ENCODE peak calls at places on chromosomes 2 and 18, in ten cellular contexts. One of them, this sample, is unnamed.
A peak's percentile ranks its signal among the peaks of the same experiment; 100 is the strongest.

GRCh38 chr18:924987-925386 is 20.3 kb downstream of the ADCYAP1 start:
- DNase-seq in RWPE1: no peak
- DNase-seq in neural crest cell: no peak
- DNase-seq in Calu3: no peak
- DNase-seq in GM12864: no peak
- DNase-seq in glutamatergic neuron: no peak
- DNase-seq in fibroblast of lung: no peak
- DNase-seq in K562: no peak
- DNase-seq in fibroblast of villous mesenchyme: no peak
- DNase-seq in heart left ventricle: no peak
- DNase-seq in this sample: no peak

GRCh38 chr2:25586726-25587144 is 86.6 kb downstream of the DTNB start:
- DNase-seq in neural crest cell: no peak
- DNase-seq in RWPE1: no peak
- DNase-seq in fibroblast of villous mesenchyme: peak; percentile 11
- DNase-seq in K562: no peak
- DNase-seq in GM12864: peak; percentile 67
- DNase-seq in heart left ventricle: no peak
- DNase-seq in Calu3: no peak
- DNase-seq in fibroblast of lung: peak; percentile 26
- DNase-seq in glutamatergic neuron: no peak
- DNase-seq in this sample: peak; percentile 57

GRCh38 chr2:131121464-131121863 is 16.3 kb downstream of the PLEKHB2 start:
- DNase-seq in neural crest cell: no peak
- DNase-seq in K562: no peak
- DNase-seq in fibroblast of villous mesenchyme: no peak
- DNase-seq in fibroblast of lung: peak; percentile 60
- DNase-seq in GM12864: no peak
- DNase-seq in RWPE1: no peak
- DNase-seq in glutamatergic neuron: no peak
- DNase-seq in heart left ventricle: no peak
- DNase-seq in Calu3: no peak
- DNase-seq in this sample: no peak

GRCh38 chr2:53813151-53813550 is 26.3 kb downstream of the ERLEC1 start:
- DNase-seq in GM12864: no peak
- DNase-seq in K562: no peak
- DNase-seq in RWPE1: no peak
- DNase-seq in Calu3: no peak
- DNase-seq in fibroblast of villous mesenchyme: no peak
- DNase-seq in fibroblast of lung: no peak
- DNase-seq in glutamatergic neuron: no peak
- DNase-seq in neural crest cell: no peak
- DNase-seq in heart left ventricle: no peak
- DNase-seq in this sample: no peak

GRCh38 chr2:151020411-151020810 is 241.3 kb downstream of the RBM43 start:
- DNase-seq in fibroblast of lung: no peak
- DNase-seq in heart left ventricle: no peak
- DNase-seq in fibroblast of villous mesenchyme: no peak
- DNase-seq in GM12864: peak; percentile 4
- DNase-seq in RWPE1: no peak
- DNase-seq in Calu3: no peak
- DNase-seq in K562: no peak
- DNase-seq in glutamatergic neuron: no peak
- DNase-seq in neural crest cell: no peak
- DNase-seq in this sample: peak; percentile 5

GRCh38 chr18:11178951-11179549 is 29.7 kb upstream of the PIEZO2 start:
- DNase-seq in GM12864: no peak
- DNase-seq in RWPE1: no peak
- DNase-seq in heart left ventricle: peak; percentile 59
- DNase-seq in neural crest cell: no peak
- DNase-seq in fibroblast of villous mesenchyme: peak; percentile 52
- DNase-seq in glutamatergic neuron: no peak
- DNase-seq in fibroblast of lung: peak; percentile 87
- DNase-seq in K562: no peak
- DNase-seq in Calu3: no peak
- DNase-seq in this sample: no peak

GRCh38 chr2:70887550-70888229 is 48.0 kb upstream of the ATP6V1B1 start:
- DNase-seq in neural crest cell: peak; percentile 72
- DNase-seq in GM12864: no peak
- DNase-seq in heart left ventricle: peak; percentile 41
- DNase-seq in fibroblast of villous mesenchyme: no peak
- DNase-seq in fibroblast of lung: no peak
- DNase-seq in K562: peak; percentile 42
- DNase-seq in glutamatergic neuron: peak; percentile 82
- DNase-seq in Calu3: no peak
- DNase-seq in RWPE1: no peak
- DNase-seq in this sample: peak; percentile 30

GRCh38 chr18:32093523-32093922 is 1.8 kb downstream of the RNF138 start:
- DNase-seq in Calu3: no peak
- DNase-seq in GM12864: no peak
- DNase-seq in fibroblast of villous mesenchyme: no peak
- DNase-seq in RWPE1: peak; percentile 7
- DNase-seq in glutamatergic neuron: no peak
- DNase-seq in fibroblast of lung: peak; percentile 12
- DNase-seq in neural crest cell: no peak
- DNase-seq in heart left ventricle: no peak
- DNase-seq in K562: peak; percentile 23
- DNase-seq in this sample: peak; percentile 20

GRCh38 chr2:46991985-46992384 is 76.4 kb upstream of the MCFD2 start:
- DNase-seq in fibroblast of lung: no peak
- DNase-seq in K562: no peak
- DNase-seq in RWPE1: no peak
- DNase-seq in fibroblast of villous mesenchyme: no peak
- DNase-seq in glutamatergic neuron: no peak
- DNase-seq in GM12864: no peak
- DNase-seq in heart left ventricle: no peak
- DNase-seq in neural crest cell: no peak
- DNase-seq in Calu3: no peak
- DNase-seq in this sample: no peak

GRCh38 chr2:46988733-46989481 is 73.3 kb upstream of the MCFD2 start:
- DNase-seq in fibroblast of lung: peak; percentile 13
- DNase-seq in neural crest cell: no peak
- DNase-seq in K562: no peak
- DNase-seq in heart left ventricle: peak; percentile 65
- DNase-seq in fibroblast of villous mesenchyme: no peak
- DNase-seq in glutamatergic neuron: no peak
- DNase-seq in Calu3: no peak
- DNase-seq in GM12864: no peak
- DNase-seq in RWPE1: no peak
- DNase-seq in this sample: no peak

GRCh38 chr2:46988230-46988629 is 72.6 kb upstream of the MCFD2 start:
- DNase-seq in RWPE1: no peak
- DNase-seq in neural crest cell: no peak
- DNase-seq in heart left ventricle: no peak
- DNase-seq in K562: no peak
- DNase-seq in Calu3: no peak
- DNase-seq in GM12864: no peak
- DNase-seq in glutamatergic neuron: no peak
- DNase-seq in fibroblast of lung: no peak
- DNase-seq in fibroblast of villous mesenchyme: no peak
- DNase-seq in this sample: no peak

GRCh38 chr2:46990231-46990588 is 74.6 kb upstream of the MCFD2 start:
- DNase-seq in fibroblast of lung: no peak
- DNase-seq in RWPE1: no peak
- DNase-seq in K562: no peak
- DNase-seq in GM12864: no peak
- DNase-seq in fibroblast of villous mesenchyme: no peak
- DNase-seq in Calu3: no peak
- DNase-seq in heart left ventricle: no peak
- DNase-seq in neural crest cell: no peak
- DNase-seq in glutamatergic neuron: no peak
- DNase-seq in this sample: no peak

DNA sequence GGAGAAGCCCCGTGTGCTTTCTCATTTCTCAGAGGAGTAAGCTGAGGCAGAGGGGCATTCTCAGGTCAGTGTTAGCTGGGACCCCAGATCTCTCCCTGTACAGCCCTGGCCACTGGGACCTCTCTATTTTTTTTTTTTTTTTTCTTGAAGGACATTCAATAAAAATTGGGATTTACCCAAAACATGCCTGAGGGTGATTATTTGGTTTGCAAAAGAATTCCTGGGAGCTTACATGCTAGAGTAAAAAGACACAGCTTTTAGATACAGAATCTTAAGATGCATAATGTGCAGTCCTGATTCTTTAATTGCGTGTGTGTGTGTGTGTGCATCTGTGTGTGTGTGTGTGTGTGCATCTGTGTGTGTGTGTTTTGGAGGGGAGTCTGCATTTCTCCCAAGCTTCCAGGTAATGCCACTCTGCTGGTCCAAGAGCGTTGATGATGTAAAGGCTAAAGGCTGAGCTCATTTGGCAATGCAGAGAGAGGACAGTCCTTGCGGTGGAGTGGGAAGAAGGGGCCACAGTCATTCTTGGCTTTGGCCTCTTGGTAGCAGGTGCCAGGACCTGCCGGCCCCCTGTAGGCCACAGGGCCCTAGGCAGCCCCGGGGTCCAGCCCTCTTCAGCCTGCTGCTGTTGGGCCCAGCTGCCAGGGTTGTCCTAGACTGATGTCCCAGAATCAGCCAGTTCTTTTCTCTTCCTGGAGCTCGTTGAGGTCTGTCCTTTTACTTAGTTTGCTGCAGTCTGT is 74.1 kb upstream of the MCFD2 start:
- DNase-seq in GM12864: no peak
- DNase-seq in heart left ventricle: no peak
- DNase-seq in K562: no peak
- DNase-seq in RWPE1: no peak
- DNase-seq in fibroblast of lung: no peak
- DNase-seq in Calu3: no peak
- DNase-seq in glutamatergic neuron: no peak
- DNase-seq in fibroblast of villous mesenchyme: no peak
- DNase-seq in neural crest cell: no peak
- DNase-seq in this sample: no peak
- TF ChIP-seq CTCF in GM12864: peak; percentile 7
- TF ChIP-seq CTCF in heart left ventricle: no peak
- TF ChIP-seq CTCF in K562: no peak
- TF ChIP-seq CTCF in RWPE1: no peak
- TF ChIP-seq CTCF in fibroblast of lung: no peak
- TF ChIP-seq CTCF in Calu3: no peak
- TF ChIP-seq CTCF in glutamatergic neuron: no peak
- TF ChIP-seq CTCF in fibroblast of villous mesenchyme: peak; percentile 8
- TF ChIP-seq CTCF in neural crest cell: no peak
- TF ChIP-seq CTCF in this sample: no peak

DNA sequence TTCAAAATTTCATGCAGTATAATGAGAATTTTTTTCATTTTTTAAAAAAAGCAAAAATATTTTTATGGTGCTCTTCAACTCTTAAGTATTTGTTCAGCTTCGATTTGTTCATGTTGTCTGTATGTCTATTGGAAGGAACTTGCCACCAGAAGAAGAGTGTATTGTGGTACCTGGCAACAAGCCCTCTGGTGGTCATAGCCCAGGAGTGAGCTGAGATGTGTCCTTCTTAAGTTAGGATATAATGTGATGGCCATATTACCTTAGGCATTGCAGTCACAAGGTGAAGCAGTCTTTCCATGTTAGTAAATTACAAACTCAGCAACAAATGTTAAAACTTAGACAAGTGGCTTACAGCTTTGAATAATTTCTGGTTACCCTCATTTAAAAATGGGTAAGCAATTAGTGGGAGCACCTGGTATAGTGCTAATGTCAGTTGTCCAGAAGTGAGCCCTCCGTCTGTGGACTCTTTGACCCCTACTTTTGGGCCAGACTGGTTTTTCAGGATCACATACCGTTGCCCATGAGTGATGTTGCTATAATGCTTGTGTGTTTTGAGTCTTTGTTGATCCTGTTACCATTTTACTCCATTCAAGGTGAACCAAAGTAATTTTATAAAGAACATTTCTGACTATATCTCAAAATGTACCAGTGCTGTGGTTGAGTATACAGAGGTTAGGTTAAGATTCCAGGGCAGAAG is 57.4 kb downstream of the MYO1B start:
- DNase-seq in GM12864: peak; percentile 12
- DNase-seq in K562: no peak
- DNase-seq in RWPE1: peak; percentile 27
- DNase-seq in glutamatergic neuron: no peak
- DNase-seq in fibroblast of lung: no peak
- DNase-seq in neural crest cell: no peak
- DNase-seq in Calu3: peak; percentile 46
- DNase-seq in heart left ventricle: no peak
- DNase-seq in fibroblast of villous mesenchyme: no peak
- DNase-seq in this sample: no peak
- TF ChIP-seq CTCF in GM12864: peak; percentile 47
- TF ChIP-seq CTCF in K562: no peak
- TF ChIP-seq CTCF in RWPE1: no peak
- TF ChIP-seq CTCF in glutamatergic neuron: no peak
- TF ChIP-seq CTCF in fibroblast of lung: no peak
- TF ChIP-seq CTCF in neural crest cell: peak; percentile 49
- TF ChIP-seq CTCF in Calu3: peak; percentile 36
- TF ChIP-seq CTCF in heart left ventricle: no peak
- TF ChIP-seq CTCF in fibroblast of villous mesenchyme: peak; percentile 37
- TF ChIP-seq CTCF in this sample: peak; percentile 3

GRCh38 chr2:137202310-137202709 is 437.0 kb downstream of the THSD7B start:
- DNase-seq in Calu3: peak; percentile 50
- DNase-seq in fibroblast of villous mesenchyme: no peak
- DNase-seq in GM12864: no peak
- DNase-seq in K562: no peak
- DNase-seq in heart left ventricle: no peak
- DNase-seq in RWPE1: no peak
- DNase-seq in fibroblast of lung: no peak
- DNase-seq in glutamatergic neuron: no peak
- DNase-seq in neural crest cell: no peak
- DNase-seq in this sample: no peak
- TF ChIP-seq CTCF in Calu3: no peak
- TF ChIP-seq CTCF in fibroblast of villous mesenchyme: no peak
- TF ChIP-seq CTCF in GM12864: no peak
- TF ChIP-seq CTCF in K562: no peak
- TF ChIP-seq CTCF in heart left ventricle: no peak
- TF ChIP-seq CTCF in RWPE1: no peak
- TF ChIP-seq CTCF in fibroblast of lung: no peak
- TF ChIP-seq CTCF in glutamatergic neuron: no peak
- TF ChIP-seq CTCF in neural crest cell: no peak
- TF ChIP-seq CTCF in this sample: no peak

GRCh38 chr2:14423145-14423906 is 209.2 kb upstream of the LRATD1 start:
- DNase-seq in glutamatergic neuron: no peak
- DNase-seq in fibroblast of lung: peak; percentile 5
- DNase-seq in RWPE1: no peak
- DNase-seq in neural crest cell: no peak
- DNase-seq in Calu3: no peak
- DNase-seq in K562: no peak
- DNase-seq in GM12864: no peak
- DNase-seq in fibroblast of villous mesenchyme: no peak
- DNase-seq in heart left ventricle: no peak
- DNase-seq in this sample: no peak

GRCh38 chr2:14425869-14426268 is 206.6 kb upstream of the LRATD1 start:
- DNase-seq in Calu3: no peak
- DNase-seq in GM12864: no peak
- DNase-seq in K562: no peak
- DNase-seq in neural crest cell: no peak
- DNase-seq in fibroblast of lung: no peak
- DNase-seq in fibroblast of villous mesenchyme: no peak
- DNase-seq in glutamatergic neuron: no peak
- DNase-seq in RWPE1: no peak
- DNase-seq in heart left ventricle: no peak
- DNase-seq in this sample: no peak

GRCh38 chr2:14422426-14422825 is 210.1 kb upstream of the LRATD1 start:
- DNase-seq in Calu3: no peak
- DNase-seq in glutamatergic neuron: no peak
- DNase-seq in heart left ventricle: no peak
- DNase-seq in fibroblast of villous mesenchyme: no peak
- DNase-seq in GM12864: no peak
- DNase-seq in K562: no peak
- DNase-seq in fibroblast of lung: no peak
- DNase-seq in neural crest cell: no peak
- DNase-seq in RWPE1: no peak
- DNase-seq in this sample: no peak

GRCh38 chr2:14424478-14425390 is 207.8 kb upstream of the LRATD1 start:
- DNase-seq in Calu3: no peak
- DNase-seq in GM12864: no peak
- DNase-seq in K562: no peak
- DNase-seq in fibroblast of villous mesenchyme: no peak
- DNase-seq in glutamatergic neuron: no peak
- DNase-seq in neural crest cell: no peak
- DNase-seq in fibroblast of lung: no peak
- DNase-seq in RWPE1: no peak
- DNase-seq in heart left ventricle: no peak
- DNase-seq in this sample: peak; percentile 9

DNA sequence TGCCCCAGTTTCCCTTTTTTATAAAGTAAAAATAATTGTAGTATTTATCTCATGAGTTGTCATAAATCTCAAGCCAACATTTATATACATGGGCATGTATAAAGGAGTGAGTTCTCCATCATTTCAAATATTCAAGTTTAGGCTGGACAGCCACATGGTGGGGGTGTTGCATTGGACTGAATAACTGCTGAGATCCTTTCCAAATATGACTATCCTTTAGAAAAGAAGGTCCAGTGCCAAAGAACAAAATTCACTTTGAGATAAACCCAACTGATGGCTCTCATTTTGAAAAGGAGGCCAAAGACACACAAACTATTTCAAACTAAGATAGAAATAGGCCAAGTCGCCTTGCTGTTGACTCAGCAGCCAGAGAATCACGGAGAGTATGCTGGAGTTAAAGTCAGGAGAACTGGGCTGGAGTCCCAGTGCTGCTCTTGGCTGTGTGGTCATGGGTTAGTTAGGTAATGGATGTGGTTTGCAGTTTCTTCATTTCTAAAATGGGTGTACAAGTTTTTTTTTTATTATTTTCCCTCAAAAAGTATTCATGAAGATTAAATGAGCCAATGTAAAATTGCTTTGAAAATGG is 204.4 kb upstream of the LRATD1 start:
- DNase-seq in heart left ventricle: no peak
- DNase-seq in neural crest cell: no peak
- DNase-seq in fibroblast of villous mesenchyme: peak; percentile 11
- DNase-seq in GM12864: no peak
- DNase-seq in fibroblast of lung: peak; percentile 91
- DNase-seq in RWPE1: no peak
- DNase-seq in K562: no peak
- DNase-seq in glutamatergic neuron: no peak
- DNase-seq in Calu3: no peak
- DNase-seq in this sample: no peak
- TF ChIP-seq CTCF in heart left ventricle: no peak
- TF ChIP-seq CTCF in neural crest cell: no peak
- TF ChIP-seq CTCF in fibroblast of villous mesenchyme: no peak
- TF ChIP-seq CTCF in GM12864: no peak
- TF ChIP-seq CTCF in fibroblast of lung: peak; percentile 29
- TF ChIP-seq CTCF in RWPE1: no peak
- TF ChIP-seq CTCF in K562: no peak
- TF ChIP-seq CTCF in glutamatergic neuron: no peak
- TF ChIP-seq CTCF in Calu3: no peak
- TF ChIP-seq CTCF in this sample: no peak

This sample was measured in GM20000.